ENCODE peak calls at places on chromosomes 2 and 18, in nine cellular contexts. O is fibroblast of mammary gland, W is WTC11, N is Caco-2, B is MCF 10A, X is adrenal gland, R is hepatocyte, Y is fibroblast of villous mesenchyme, T is endodermal cell. J is an unnamed sample.
A peak's percentile ranks its signal among the peaks of the same experiment; 100 is the strongest.

GRCh38 chr2:236536727-236537398 is 32.8 kb upstream of the ACKR3 start:
- DNase-seq in O (no peak), W (no peak), N (no peak), B (no peak), X (no peak), R (no peak), Y (no peak), T (peak; percentile 80), J (no peak)

GRCh38 chr2:205427112-205427511 is 255.2 kb upstream of the NRP2 start:
- DNase-seq in O (peak; percentile 79), W (no peak), N (no peak), B (peak; percentile 29), X (no peak), R (no peak), Y (peak; percentile 50), T (no peak), J (no peak)

GRCh38 chr18:9719421-9719981 is 11.4 kb downstream of the RAB31 start:
- DNase-seq in O (peak; percentile 91), W (no peak), N (no peak), B (peak; percentile 94), X (peak; percentile 63), R (no peak), Y (peak; percentile 75), T (no peak), J (no peak)

GRCh38 chr2:49914281-49914680 is 760.0 kb upstream of the FSHR start:
- DNase-seq in O (peak; percentile 1), W (no peak), N (no peak), B (peak; percentile 69), X (no peak), R (peak; percentile 6), Y (no peak), T (no peak), J (peak; percentile 21)

GRCh38 chr18:12038082-12038660 is 55.5 kb upstream of the ANKRD62 start:
- DNase-seq in O (peak; percentile 43), W (peak; percentile 38), N (peak; percentile 24), B (no peak), X (no peak), R (peak; percentile 48), Y (peak; percentile 12), T (peak; percentile 76), J (no peak)

GRCh38 chr2:238381341-238382130 is 45.2 kb upstream of the ASB1 start:
- DNase-seq in O (no peak), W (no peak), N (no peak), B (no peak), X (no peak), R (no peak), Y (no peak), T (no peak), J (no peak)

GRCh38 chr2:1935476-1935875 is 191.2 kb upstream of the PXDN start:
- DNase-seq in O (no peak), W (no peak), N (no peak), B (no peak), X (no peak), R (no peak), Y (no peak), T (no peak), J (no peak)

GRCh38 chr18:45119888-45120287 is 439.2 kb downstream of the SETBP1 start:
- DNase-seq in O (no peak), W (no peak), N (no peak), B (no peak), X (no peak), R (no peak), Y (no peak), T (no peak), J (no peak)

DNA sequence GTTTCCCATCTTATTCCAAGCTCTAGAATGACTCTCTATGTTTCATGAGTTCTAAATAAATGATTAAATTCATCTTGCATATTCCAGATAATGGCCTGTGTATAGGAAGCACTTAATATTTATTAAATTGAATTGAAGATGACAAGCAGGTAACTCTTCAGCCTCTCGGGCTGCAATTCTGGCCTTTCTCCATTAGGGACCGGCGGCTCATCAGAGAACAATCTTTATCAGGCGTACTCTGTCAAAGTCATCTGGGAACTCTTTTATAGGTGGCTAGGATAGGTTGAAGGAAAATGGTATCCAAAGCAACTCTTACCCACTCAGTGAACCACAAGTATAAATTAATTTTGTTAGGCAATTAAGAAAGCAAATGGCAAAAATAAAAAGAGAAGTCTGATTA is 308.5 kb downstream of the NOL4 start:
- DNase-seq in O (no peak), W (peak; percentile 26), N (peak; percentile 5), B (no peak), X (no peak), R (no peak), Y (no peak), T (peak; percentile 66), J (peak; percentile 1)
- TF ChIP-seq CTCF in O (no peak), W (no peak), N (no peak), B (no peak), X (no peak), R (no peak), Y (no peak), T (peak; percentile 68), J (no peak)

GRCh38 chr2:180015951-180016709 is 9.0 kb upstream of the CWC22 start:
- DNase-seq in O (peak; percentile 93), W (no peak), N (no peak), B (peak; percentile 48), X (no peak), R (no peak), Y (peak; percentile 79), T (no peak), J (no peak)

GRCh38 chr2:180012523-180012922 is 5.4 kb upstream of the CWC22 start:
- DNase-seq in O (peak; percentile 93), W (no peak), N (no peak), B (peak; percentile 94), X (no peak), R (no peak), Y (peak; percentile 61), T (no peak), J (no peak)

GRCh38 chr2:180021850-180022249 is 14.8 kb upstream of the CWC22 start:
- DNase-seq in O (no peak), W (no peak), N (no peak), B (no peak), X (no peak), R (no peak), Y (no peak), T (no peak), J (no peak)

GRCh38 chr2:180017764-180018163 is 10.7 kb upstream of the CWC22 start:
- DNase-seq in O (peak; percentile 92), W (no peak), N (no peak), B (peak; percentile 86), X (peak; percentile 46), R (no peak), Y (no peak), T (no peak), J (no peak)

DNA sequence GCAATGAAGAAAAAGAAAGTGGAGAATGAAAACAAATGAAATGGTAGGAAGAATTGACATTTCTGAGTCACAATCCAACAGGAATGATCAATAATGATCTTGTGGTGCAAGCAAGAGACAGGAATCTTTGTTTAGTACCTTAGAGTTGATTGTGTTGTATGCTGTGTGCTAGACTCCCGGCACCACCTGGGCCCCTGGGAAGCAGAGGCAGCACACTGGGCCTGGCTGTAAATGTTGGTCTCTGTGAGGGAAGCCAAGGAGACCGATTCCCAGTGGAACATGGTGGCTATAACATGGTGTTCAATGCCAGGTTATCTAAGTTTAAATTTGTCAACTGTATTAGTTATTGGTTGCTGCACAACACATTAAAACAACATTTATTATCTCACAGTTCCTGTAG is 9.8 kb upstream of the CWC22 start:
- DNase-seq in O (peak; percentile 6), W (no peak), N (no peak), B (no peak), X (no peak), R (no peak), Y (no peak), T (no peak), J (no peak)
- TF ChIP-seq CTCF in O (no peak), W (no peak), N (no peak), B (no peak), X (no peak), R (no peak), Y (no peak), T (no peak), J (no peak)

GRCh38 chr2:142602418-142602989 is 275.0 kb upstream of the KYNU start:
- DNase-seq in O (no peak), W (no peak), N (no peak), B (no peak), X (no peak), R (no peak), Y (no peak), T (no peak), J (no peak)

GRCh38 chr2:142601794-142602193 is 275.7 kb upstream of the KYNU start:
- DNase-seq in O (no peak), W (no peak), N (no peak), B (no peak), X (no peak), R (no peak), Y (no peak), T (no peak), J (no peak)

GRCh38 chr2:142599504-142599903 is 278.0 kb upstream of the KYNU start:
- DNase-seq in O (no peak), W (no peak), N (no peak), B (no peak), X (no peak), R (no peak), Y (no peak), T (no peak), J (no peak)

GRCh38 chr2:142603761-142604160 is 273.7 kb upstream of the KYNU start:
- DNase-seq in O (no peak), W (no peak), N (no peak), B (no peak), X (no peak), R (no peak), Y (no peak), T (no peak), J (no peak)
- TF ChIP-seq CTCF in O (no peak), W (no peak), N (no peak), B (peak; percentile 37), X (no peak), R (peak; percentile 49), Y (no peak), T (peak; percentile 52), J (no peak)

DNA sequence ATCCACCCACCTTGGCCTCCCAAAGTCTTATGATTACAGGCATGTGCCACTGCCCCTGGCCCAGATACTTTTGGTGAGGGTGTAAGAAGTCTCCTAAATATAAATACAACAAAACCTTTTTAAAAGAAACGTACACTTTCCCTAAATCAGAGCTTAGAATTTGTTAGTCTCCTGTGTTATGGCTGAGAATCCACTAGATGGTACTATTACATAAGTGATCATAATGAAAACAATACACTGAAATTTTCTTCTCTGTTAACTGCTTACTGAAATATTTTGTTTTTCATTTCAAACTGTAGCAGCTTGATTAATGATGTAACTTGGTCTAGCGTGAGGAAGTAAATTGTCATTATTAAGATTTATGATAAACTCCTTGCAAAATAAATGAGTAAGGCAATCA is 74.8 kb upstream of the FAM98A start:
- DNase-seq in O (peak; percentile 31), W (no peak), N (no peak), B (peak; percentile 18), X (no peak), R (peak; percentile 10), Y (peak; percentile 15), T (no peak), J (no peak)
- TF ChIP-seq CTCF in O (peak; percentile 33), W (no peak), N (no peak), B (peak; percentile 40), X (peak; percentile 30), R (peak; percentile 66), Y (peak; percentile 6), T (peak; percentile 56), J (no peak)